ENCODE peak calls at places on chromosomes 1 and 21, in eight cellular contexts. D is Panc1, N is psoas muscle, B is fibroblast of the aortic adventitia, F is astrocyte of the cerebellum, R is RWPE1, E is colonic mucosa, J is GM12864. L is an unnamed sample.

GRCh38 chr1:66302810-66303209 is 231.1 kb upstream of the SGIP1 start:
- DNase-seq in D (no peak), N (no peak), B (no peak), F (no peak), R (no peak), E (no peak), J (no peak), L (no peak)

GRCh38 chr1:162677607-162678371 is 45.5 kb downstream of the DDR2 start:
- DNase-seq in D (no peak), N (no peak), B (no peak), F (no peak), R (no peak), E (no peak), J (no peak), L (no peak)

GRCh38 chr21:42571391-42572150 is 57.9 kb downstream of the SLC37A1 start:
- DNase-seq in D (no peak), N (no peak), B (no peak), F (no peak), R (no peak), E (no peak), J (no peak), L (no peak)

GRCh38 chr1:214542275-214543199 is 8.9 kb downstream of the PTPN14 start:
- DNase-seq in D (no peak), N (peak; percentile 46), B (no peak), F (no peak), R (no peak), E (no peak), J (no peak), L (no peak)

GRCh38 chr1:227898502-227899140 is 49.1 kb downstream of the WNT9A start:
- DNase-seq in D (no peak), N (no peak), B (no peak), F (no peak), R (no peak), E (no peak), J (no peak), L (no peak)

GRCh38 chr1:2499986-2500596 is 24.0 kb downstream of the PLCH2 start:
- DNase-seq in D (no peak), N (no peak), B (no peak), F (no peak), R (no peak), E (no peak), J (no peak), L (no peak)

GRCh38 chr21:24123785-24124184 is 1483.5 kb downstream of the MRPL39 start:
- DNase-seq in D (no peak), N (no peak), B (no peak), F (no peak), R (no peak), E (no peak), J (no peak), L (no peak)

GRCh38 chr1:27787895-27788294 is 14.9 kb downstream of the STX12 start:
- DNase-seq in D (no peak), N (no peak), B (peak; percentile 75), F (peak; percentile 11), R (no peak), E (no peak), J (no peak), L (no peak)

GRCh38 chr21:38472709-38473108 is 25.6 kb downstream of the ERG start:
- DNase-seq in D (no peak), N (no peak), B (no peak), F (no peak), R (no peak), E (no peak), J (no peak), L (no peak)

GRCh38 chr1:205314986-205315618 is 6.4 kb downstream of the NUAK2 start:
- DNase-seq in D (no peak), N (no peak), B (no peak), F (no peak), R (no peak), E (no peak), J (no peak), L (no peak)

GRCh38 chr1:244576259-244576892 is 76.5 kb upstream of the DESI2 start:
- DNase-seq in D (no peak), N (no peak), B (no peak), F (no peak), R (no peak), E (no peak), J (no peak), L (no peak)

DNA sequence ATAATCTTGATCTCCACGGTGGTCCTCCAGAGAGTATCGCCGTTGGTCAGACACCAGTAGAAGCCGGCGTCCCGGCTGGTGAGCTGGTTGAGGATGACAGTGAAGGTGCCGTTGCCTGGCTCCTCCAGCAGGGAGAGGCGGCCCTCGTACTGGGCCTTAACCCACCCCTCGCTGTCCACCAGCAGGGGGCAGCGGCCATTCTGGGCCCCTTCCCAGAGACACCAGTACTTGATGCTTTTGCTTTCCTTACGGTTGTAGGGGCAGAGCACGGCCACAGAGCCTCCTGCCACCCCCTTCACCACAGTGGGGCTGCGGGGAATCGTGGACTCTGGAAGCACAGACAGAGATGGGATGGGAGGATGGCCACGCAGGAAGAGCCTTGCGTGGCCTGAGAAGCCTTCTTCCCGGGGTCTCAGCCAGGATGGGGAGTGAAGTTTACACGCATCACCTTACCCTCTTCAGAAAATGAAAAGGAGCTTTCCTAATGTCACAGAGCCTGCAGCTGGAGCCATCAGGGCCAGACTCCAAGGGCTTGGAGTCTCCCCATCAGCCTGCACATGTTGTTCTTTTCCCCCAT is 10.7 kb downstream of the PIGR start:
- DNase-seq in D (no peak), N (no peak), B (peak; percentile 13), F (no peak), R (no peak), E (no peak), J (no peak), L (no peak)
- TF ChIP-seq CTCF in D (peak; percentile 60), N (peak; percentile 29), B (peak; percentile 53), F (peak; percentile 35), R (no peak), E (peak; percentile 36), J (peak; percentile 68), L (peak; percentile 43)

GRCh38 chr1:179366093-179366800 is 476 bp downstream of the AXDND1 start:
- DNase-seq in D (no peak), N (no peak), B (no peak), F (no peak), R (no peak), E (no peak), J (no peak), L (no peak)
- TF ChIP-seq CTCF in D (no peak), N (peak; percentile 2), B (no peak), F (no peak), R (no peak), E (no peak), J (no peak), L (no peak)

GRCh38 chr1:60279798-60280197 is 206.2 kb upstream of the C1orf87 start:
- DNase-seq in D (no peak), N (no peak), B (peak; percentile 73), F (no peak), R (no peak), E (no peak), J (no peak), L (no peak)
- TF ChIP-seq CTCF in D (no peak), N (no peak), B (no peak), F (no peak), R (no peak), E (no peak), J (no peak), L (no peak)

GRCh38 chr21:26840206-26840605 is 5.0 kb downstream of the ADAMTS1 start:
- DNase-seq in D (no peak), N (no peak), B (peak; percentile 16), F (no peak), R (no peak), E (no peak), J (no peak), L (no peak)

GRCh38 chr21:26842300-26842699 is 2.9 kb downstream of the ADAMTS1 start:
- DNase-seq in D (no peak), N (no peak), B (peak; percentile 68), F (no peak), R (no peak), E (no peak), J (no peak), L (no peak)

GRCh38 chr21:26843912-26844257 is 1.3 kb downstream of the ADAMTS1 start:
- DNase-seq in D (no peak), N (no peak), B (peak; percentile 42), F (peak; percentile 79), R (peak; percentile 27), E (no peak), J (no peak), L (no peak)

GRCh38 chr21:26842976-26843911 is 2.0 kb downstream of the ADAMTS1 start:
- DNase-seq in D (peak; percentile 75), N (peak; percentile 94), B (peak; percentile 97), F (peak; percentile 95), R (peak; percentile 92), E (peak; percentile 91), J (no peak), L (no peak)

DNA sequence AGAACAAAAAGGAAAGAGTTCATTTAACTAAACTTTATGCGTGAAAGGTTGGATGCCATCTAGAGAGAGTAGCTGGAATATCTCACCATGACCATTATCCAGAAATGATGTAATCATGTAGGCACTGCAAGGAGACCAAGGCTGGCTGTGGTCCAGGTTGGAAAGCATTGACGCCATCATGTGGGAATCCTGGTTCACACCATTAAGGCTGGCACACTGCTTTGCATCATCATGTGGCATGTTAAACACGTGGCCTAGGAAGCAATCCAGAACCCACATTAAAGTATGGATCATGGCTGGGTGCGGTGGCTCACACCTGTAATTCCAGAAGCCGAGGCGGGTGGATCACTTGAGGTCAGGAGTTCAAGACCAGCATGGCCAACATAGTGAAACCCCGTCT is 4.3 kb downstream of the ADAMTS1 start:
- DNase-seq in D (no peak), N (peak; percentile 72), B (peak; percentile 91), F (no peak), R (no peak), E (no peak), J (no peak), L (no peak)
- TF ChIP-seq CTCF in D (no peak), N (peak; percentile 20), B (peak; percentile 30), F (peak; percentile 8), R (no peak), E (no peak), J (no peak), L (no peak)

GRCh38 chr1:105872761-105873286 is 1183.7 kb upstream of the PRMT6 start:
- DNase-seq in D (no peak), N (no peak), B (no peak), F (no peak), R (no peak), E (no peak), J (no peak), L (no peak)
- TF ChIP-seq CTCF in D (no peak), N (no peak), B (no peak), F (no peak), R (no peak), E (no peak), J (no peak), L (no peak)

GRCh38 chr1:204207136-204207616 is 6.6 kb downstream of the GOLT1A start:
- DNase-seq in D (peak; percentile 25), N (peak; percentile 74), B (peak; percentile 23), F (no peak), R (peak; percentile 91), E (peak; percentile 79), J (no peak), L (no peak)
- TF ChIP-seq CTCF in D (peak; percentile 97), N (peak; percentile 85), B (peak; percentile 92), F (peak; percentile 93), R (peak; percentile 95), E (peak; percentile 86), J (peak; percentile 92), L (peak; percentile 92)

DNA sequence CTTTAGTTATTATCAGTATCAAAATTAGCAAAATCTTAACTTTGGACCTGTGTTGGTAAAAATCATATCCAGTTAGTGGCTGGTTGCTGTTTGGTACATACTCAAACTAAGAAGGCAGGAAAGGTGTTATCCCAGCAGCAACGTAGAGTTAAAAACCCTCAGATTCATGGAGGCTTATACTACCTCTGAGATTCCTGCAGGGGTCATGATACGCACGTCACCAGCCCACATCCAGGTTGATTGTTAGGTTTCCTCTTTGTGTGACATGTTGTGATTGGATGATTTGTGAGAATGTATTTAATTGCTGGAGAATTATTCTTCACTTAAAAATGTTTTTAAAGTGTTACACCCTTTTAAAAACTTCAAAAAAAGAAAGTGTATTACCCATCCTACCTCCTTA is 423.3 kb upstream of the ADGRL2 start:
- DNase-seq in D (no peak), N (no peak), B (no peak), F (no peak), R (no peak), E (peak; percentile 23), J (no peak), L (no peak)
- TF ChIP-seq CTCF in D (peak; percentile 13), N (no peak), B (no peak), F (no peak), R (no peak), E (no peak), J (no peak), L (no peak)